ENCODE peak calls at places on chromosomes 2 and 18, in ten cellular contexts. H is GM12864, A is stomach, P is GM06990, F is tibial artery, G is HFFc6, Z is progenitor cell of endocrine pancreas, Q is AG09319, X is PC-9, E is BE2C. O is an unnamed sample.

GRCh38 chr2:173989160-173989885 is 24.1 kb upstream of the SP3 start:
- DNase-seq in H (no peak), A (no peak), P (no peak), F (peak), G (no peak), Z (no peak), Q (no peak), X (no peak), E (no peak), O (no peak)

GRCh38 chr2:105378921-105379383 is 19.9 kb downstream of the FHL2 start:
- DNase-seq in H (no peak), A (no peak), P (no peak), F (no peak), G (no peak), Z (no peak), Q (no peak), X (no peak), E (no peak), O (no peak)

GRCh38 chr2:206920310-206920709 is 19.0 kb upstream of the CPO start:
- DNase-seq in H (no peak), A (no peak), P (no peak), F (no peak), G (no peak), Z (no peak), Q (no peak), X (no peak), E (no peak), O (no peak)

GRCh38 chr2:224436634-224437033 is 34.7 kb upstream of the FAM124B start:
- DNase-seq in H (no peak), A (no peak), P (no peak), F (no peak), G (no peak), Z (no peak), Q (no peak), X (peak), E (no peak), O (no peak)

GRCh38 chr2:69577467-69578200 is 65.9 kb downstream of the AAK1 start:
- DNase-seq in H (no peak), A (no peak), P (no peak), F (no peak), G (no peak), Z (no peak), Q (no peak), X (no peak), E (no peak), O (no peak)

GRCh38 chr18:36311026-36311570 is 13.6 kb downstream of the FHOD3 start:
- DNase-seq in H (no peak), A (no peak), P (no peak), F (no peak), G (no peak), Z (no peak), Q (no peak), X (no peak), E (no peak), O (no peak)

GRCh38 chr2:204977914-204978313 is 432.6 kb downstream of the PARD3B start:
- DNase-seq in H (no peak), A (no peak), P (no peak), F (no peak), G (no peak), Z (no peak), Q (no peak), X (no peak), E (no peak), O (no peak)

GRCh38 chr2:231300020-231300721 is 95.3 kb upstream of the B3GNT7 start:
- DNase-seq in H (no peak), A (peak), P (no peak), F (no peak), G (no peak), Z (no peak), Q (no peak), X (peak), E (no peak), O (no peak)

GRCh38 chr2:233497692-233498091 is 68.9 kb downstream of the USP40 start:
- DNase-seq in H (no peak), A (no peak), P (no peak), F (no peak), G (no peak), Z (no peak), Q (no peak), X (no peak), E (no peak), O (no peak)

GRCh38 chr2:74585406-74586182 is 31.1 kb downstream of the DOK1 start:
- DNase-seq in H (no peak), A (no peak), P (no peak), F (peak), G (no peak), Z (no peak), Q (no peak), X (no peak), E (no peak), O (peak)

GRCh38 chr2:168246072-168246482 is 1.3 kb downstream of the STK39 start:
- DNase-seq in H (no peak), A (no peak), P (no peak), F (no peak), G (no peak), Z (no peak), Q (no peak), X (no peak), E (no peak), O (no peak)

GRCh38 chr2:73021371-73022010 is 50.0 kb downstream of the SFXN5 start:
- DNase-seq in H (no peak), A (no peak), P (no peak), F (no peak), G (no peak), Z (no peak), Q (no peak), X (no peak), E (no peak), O (no peak)

GRCh38 chr2:167333245-167333644 is 445.0 kb downstream of the XIRP2 start:
- DNase-seq in H (no peak), A (no peak), P (no peak), F (no peak), G (no peak), Z (no peak), Q (no peak), X (no peak), E (no peak), O (no peak)

GRCh38 chr18:61829108-61829507 is 63.7 kb downstream of the RNF152 start:
- DNase-seq in H (no peak), A (no peak), P (no peak), F (no peak), G (no peak), Z (no peak), Q (no peak), X (no peak), E (no peak), O (no peak)

GRCh38 chr2:54377901-54378493 is 78.1 kb upstream of the SPTBN1 start:
- DNase-seq in H (no peak), A (no peak), P (no peak), F (no peak), G (no peak), Z (no peak), Q (no peak), X (no peak), E (no peak), O (no peak)

GRCh38 chr18:9985641-9986040 is 71.8 kb downstream of the VAPA start:
- DNase-seq in H (no peak), A (no peak), P (no peak), F (no peak), G (no peak), Z (no peak), Q (no peak), X (no peak), E (no peak), O (no peak)

GRCh38 chr2:3586220-3586619 is 8.7 kb upstream of the COLEC11 start:
- DNase-seq in H (no peak), A (no peak), P (no peak), F (no peak), G (no peak), Z (no peak), Q (no peak), X (no peak), E (no peak), O (no peak)

GRCh38 chr2:53859354-53860159 is at the start of gene GPR75:
- DNase-seq in H (no peak), A (peak), P (no peak), F (no peak), G (no peak), Z (no peak), Q (no peak), X (no peak), E (no peak), O (no peak)

GRCh38 chr2:191721331-191721730 is 43.4 kb downstream of the NABP1 start:
- DNase-seq in H (no peak), A (no peak), P (no peak), F (no peak), G (no peak), Z (no peak), Q (no peak), X (no peak), E (no peak), O (no peak)

GRCh38 chr2:72570401-72570800 is 255.4 kb downstream of the EXOC6B start:
- DNase-seq in H (no peak), A (no peak), P (no peak), F (no peak), G (peak), Z (no peak), Q (no peak), X (peak), E (no peak), O (no peak)

GRCh38 chr2:85410584-85411404 is 628 bp upstream of the CAPG start:
- DNase-seq in H (no peak), A (no peak), P (no peak), F (no peak), G (no peak), Z (no peak), Q (no peak), X (peak), E (no peak), O (no peak)

GRCh38 chr18:13103366-13103765 is 112.2 kb downstream of the CEP192 start:
- DNase-seq in H (no peak), A (no peak), P (no peak), F (no peak), G (no peak), Z (no peak), Q (no peak), X (no peak), E (no peak), O (no peak)

GRCh38 chr2:27959496-27959895 is 69.0 kb downstream of the BABAM2 start:
- DNase-seq in H (no peak), A (no peak), P (no peak), F (peak), G (peak), Z (no peak), Q (no peak), X (no peak), E (no peak), O (no peak)

GRCh38 chr2:150487537-150488429 is at the start of gene RND3:
- DNase-seq in H (peak), A (peak), P (peak), F (peak), G (peak), Z (peak), Q (peak), X (peak), E (peak), O (peak)

GRCh38 chr2:215799194-215799593 is 214.2 kb downstream of the MREG start:
- DNase-seq in H (no peak), A (no peak), P (no peak), F (no peak), G (no peak), Z (no peak), Q (no peak), X (no peak), E (no peak), O (no peak)

GRCh38 chr18:9673296-9674251 is 34.5 kb upstream of the RAB31 start:
- DNase-seq in H (peak), A (peak), P (peak), F (peak), G (peak), Z (no peak), Q (peak), X (peak), E (no peak), O (peak)

GRCh38 chr18:52570975-52571374 is 231.0 kb downstream of the DCC start:
- DNase-seq in H (no peak), A (no peak), P (no peak), F (no peak), G (no peak), Z (no peak), Q (no peak), X (no peak), E (no peak), O (no peak)

GRCh38 chr2:227360351-227360750 is 18.8 kb downstream of the TM4SF20 start:
- DNase-seq in H (no peak), A (no peak), P (no peak), F (no peak), G (no peak), Z (no peak), Q (no peak), X (no peak), E (no peak), O (no peak)

GRCh38 chr2:168392031-168392430 is 64.0 kb upstream of the CERS6 start:
- DNase-seq in H (no peak), A (no peak), P (no peak), F (no peak), G (no peak), Z (no peak), Q (no peak), X (no peak), E (no peak), O (no peak)

GRCh38 chr2:54310961-54311360 is 54.9 kb upstream of the TSPYL6 start:
- DNase-seq in H (no peak), A (no peak), P (no peak), F (no peak), G (no peak), Z (no peak), Q (no peak), X (no peak), E (no peak), O (no peak)

GRCh38 chr2:39379643-39380524 is 57.2 kb downstream of the MAP4K3 start:
- DNase-seq in H (peak), A (no peak), P (peak), F (no peak), G (peak), Z (no peak), Q (peak), X (peak), E (peak), O (peak)

GRCh38 chr18:12930908-12931307 is 16.9 kb upstream of the SEH1L start:
- DNase-seq in H (no peak), A (no peak), P (no peak), F (no peak), G (no peak), Z (no peak), Q (no peak), X (no peak), E (no peak), O (no peak)

GRCh38 chr2:7281348-7281747 is 364.1 kb downstream of the RNF144A start:
- DNase-seq in H (peak), A (no peak), P (no peak), F (no peak), G (no peak), Z (no peak), Q (no peak), X (no peak), E (no peak), O (no peak)

GRCh38 chr2:609520-610280 is 67.5 kb downstream of the TMEM18 start:
- DNase-seq in H (no peak), A (no peak), P (no peak), F (no peak), G (no peak), Z (no peak), Q (no peak), X (no peak), E (no peak), O (no peak)

GRCh38 chr2:168912466-168913170 is 11.5 kb downstream of the G6PC2 start:
- DNase-seq in H (no peak), A (peak), P (no peak), F (no peak), G (no peak), Z (peak), Q (no peak), X (no peak), E (peak), O (no peak)

GRCh38 chr2:85409719-85410583 is at the start of gene CAPG:
- DNase-seq in H (peak), A (peak), P (peak), F (peak), G (no peak), Z (no peak), Q (no peak), X (peak), E (no peak), O (peak)

GRCh38 chr2:72744049-72744448 is 81.8 kb downstream of the EXOC6B start:
- DNase-seq in H (no peak), A (no peak), P (no peak), F (no peak), G (peak), Z (no peak), Q (no peak), X (no peak), E (no peak), O (no peak)

GRCh38 chr2:239882335-239882734 is 142.8 kb downstream of the NDUFA10 start:
- DNase-seq in H (peak), A (peak), P (no peak), F (no peak), G (no peak), Z (peak), Q (no peak), X (peak), E (peak), O (peak)

GRCh38 chr2:138110453-138111083 is 146.3 kb downstream of the HNMT start:
- DNase-seq in H (no peak), A (no peak), P (no peak), F (no peak), G (no peak), Z (no peak), Q (no peak), X (no peak), E (no peak), O (no peak)

GRCh38 chr2:148893906-148894305 is 18.9 kb downstream of the KIF5C start:
- DNase-seq in H (no peak), A (no peak), P (no peak), F (no peak), G (no peak), Z (no peak), Q (no peak), X (no peak), E (no peak), O (no peak)

GRCh38 chr2:148885209-148885608 is 10.2 kb downstream of the KIF5C start:
- DNase-seq in H (no peak), A (no peak), P (no peak), F (no peak), G (no peak), Z (no peak), Q (no peak), X (no peak), E (no peak), O (no peak)

GRCh38 chr2:148885988-148886387 is 11.0 kb downstream of the KIF5C start:
- DNase-seq in H (no peak), A (no peak), P (no peak), F (no peak), G (no peak), Z (no peak), Q (no peak), X (no peak), E (no peak), O (no peak)

GRCh38 chr2:148887349-148888002 is 12.4 kb downstream of the KIF5C start:
- DNase-seq in H (no peak), A (no peak), P (no peak), F (no peak), G (no peak), Z (no peak), Q (no peak), X (no peak), E (no peak), O (no peak)

DNA sequence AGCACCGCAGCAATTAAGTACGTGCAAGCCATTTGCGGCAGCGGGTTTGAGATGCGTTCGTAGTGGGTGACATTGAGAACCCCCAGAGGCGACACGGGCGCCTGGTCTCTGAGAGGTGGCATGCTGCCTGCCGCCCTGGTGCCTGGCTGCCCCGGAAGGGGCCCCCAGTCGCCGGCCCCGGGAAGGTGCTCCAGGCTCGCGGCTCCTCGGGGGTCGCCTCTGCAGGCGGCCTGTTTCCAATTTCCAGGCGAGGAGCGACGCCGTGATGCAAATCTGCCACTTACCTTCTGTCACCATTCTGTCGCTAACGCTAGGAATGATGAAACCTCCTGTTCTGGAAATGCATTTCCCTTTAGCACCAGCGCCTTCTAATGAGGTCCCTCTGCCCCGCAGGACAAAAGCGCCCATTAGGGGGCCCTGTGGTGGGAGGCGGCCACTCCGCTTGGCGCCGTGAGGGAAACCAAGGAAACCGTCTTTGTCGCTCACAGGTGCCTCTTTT is 13.0 kb downstream of the KIF5C start:
- DNase-seq in H (no peak), A (no peak), P (no peak), F (no peak), G (no peak), Z (peak), Q (no peak), X (no peak), E (peak), O (no peak)
- TF ChIP-seq CTCF in H (no peak), A (no peak), P (peak), F (no peak), G (no peak), Z (peak), Q (no peak), X (no peak), E (peak), O (no peak)

GRCh38 chr2:24824966-24825882 is 32.0 kb downstream of the CENPO start:
- DNase-seq in H (peak), A (peak), P (no peak), F (no peak), G (no peak), Z (no peak), Q (no peak), X (no peak), E (peak), O (peak)
- TF ChIP-seq CTCF in H (peak), A (no peak), P (peak), F (peak), G (peak), Z (peak), Q (peak), X (peak), E (peak), O (peak)

GRCh38 chr18:72086421-72086820 is 457.7 kb downstream of the CBLN2 start:
- DNase-seq in H (no peak), A (no peak), P (no peak), F (no peak), G (no peak), Z (no peak), Q (no peak), X (peak), E (no peak), O (no peak)
- TF ChIP-seq CTCF in H (no peak), A (no peak), P (peak), F (peak), G (peak), Z (peak), Q (peak), X (peak), E (peak), O (no peak)

DNA sequence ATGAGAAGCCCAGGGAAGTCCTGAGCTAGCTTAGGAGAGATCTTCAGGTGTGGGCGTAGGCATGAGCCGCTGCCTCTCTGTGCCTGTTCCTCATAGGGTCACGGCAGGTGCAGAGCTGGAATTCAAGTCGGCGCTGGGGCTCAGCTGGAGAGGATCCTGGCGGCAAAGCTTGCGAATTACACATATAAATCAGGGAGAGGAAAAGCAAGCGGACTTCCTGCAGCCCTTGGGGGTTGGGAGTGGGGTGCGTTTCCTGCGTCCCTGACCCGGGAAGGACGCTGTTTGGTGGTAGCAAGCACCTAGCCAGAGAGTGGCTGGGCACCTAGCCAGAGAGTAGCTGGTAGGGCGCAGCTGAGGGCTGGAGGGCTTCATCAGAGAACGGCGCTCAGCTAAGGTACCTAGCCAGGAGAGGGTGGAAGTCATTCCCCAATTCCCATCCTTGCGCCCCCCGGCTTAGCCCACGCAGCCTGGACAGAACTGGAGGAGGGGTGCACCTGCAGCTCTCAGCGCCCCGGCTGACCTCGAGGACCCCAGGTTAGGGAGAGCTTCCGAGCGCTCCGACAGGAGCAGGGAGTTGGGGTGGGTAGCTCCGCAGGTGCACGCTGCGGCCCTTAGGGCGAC is 459 bp upstream of the EFR3B start:
- DNase-seq in H (no peak), A (peak), P (no peak), F (peak), G (peak), Z (peak), Q (peak), X (peak), E (peak), O (peak)
- TF ChIP-seq CTCF in H (peak), A (peak), P (no peak), F (peak), G (peak), Z (peak), Q (peak), X (peak), E (peak), O (no peak)

GRCh38 chr2:22737144-22737543 is 647.8 kb upstream of the KLHL29 start:
- DNase-seq in H (no peak), A (no peak), P (no peak), F (no peak), G (no peak), Z (no peak), Q (no peak), X (no peak), E (no peak), O (no peak)
- TF ChIP-seq CTCF in H (no peak), A (no peak), P (peak), F (peak), G (no peak), Z (peak), Q (no peak), X (no peak), E (peak), O (no peak)

GRCh38 chr2:232339121-232340081 is 39.1 kb upstream of the ALPP start:
- DNase-seq in H (no peak), A (no peak), P (no peak), F (no peak), G (no peak), Z (no peak), Q (no peak), X (no peak), E (no peak), O (no peak)
- TF ChIP-seq CTCF in H (no peak), A (no peak), P (no peak), F (no peak), G (peak), Z (no peak), Q (no peak), X (peak), E (peak), O (no peak)

O was measured in GM20000.